ENCODE peak calls at places on chromosomes 3 and 15, in ten cellular contexts. V is tibial artery, D is hepatocyte, M is omental fat pad, J is dorsolateral prefrontal cortex, T is fibroblast of pulmonary artery, C is activated gamma-delta T cell, F is kidney epithelial cell, X is RPMI8226, A is M059J. W is an unnamed sample.

GRCh38 chr15:36004891-36005508 is 459.0 kb upstream of the DPH6 start:
- DNase-seq in V (no peak), D (no peak), M (no peak), J (no peak), T (peak; percentile 11), C (no peak), F (no peak), X (no peak), A (no peak), W (no peak)

GRCh38 chr15:99158626-99159412 is 53.9 kb downstream of the SYNM start:
- DNase-seq in V (no peak), D (no peak), M (no peak), J (no peak), T (no peak), C (no peak), F (peak; percentile 25), X (no peak), A (no peak), W (no peak)

GRCh38 chr3:27279153-27279552 is 90.0 kb downstream of the NEK10 start:
- DNase-seq in V (no peak), D (peak; percentile 49), M (no peak), J (no peak), T (peak; percentile 34), C (no peak), F (no peak), X (peak; percentile 8), A (peak; percentile 1), W (peak; percentile 48)

GRCh38 chr15:89051875-89052274 is 36.4 kb upstream of the ABHD2 start:
- DNase-seq in V (no peak), D (no peak), M (no peak), J (no peak), T (peak; percentile 95), C (no peak), F (no peak), X (no peak), A (peak; percentile 54), W (no peak)

GRCh38 chr15:89783111-89783860 is 7.2 kb downstream of the MESP2 start:
- DNase-seq in V (no peak), D (peak; percentile 66), M (no peak), J (peak; percentile 37), T (peak; percentile 72), C (no peak), F (no peak), X (no peak), A (no peak), W (no peak)

GRCh38 chr15:60326824-60327654 is 70.7 kb downstream of the ANXA2 start:
- DNase-seq in V (no peak), D (peak; percentile 76), M (no peak), J (no peak), T (peak; percentile 76), C (no peak), F (no peak), X (peak; percentile 65), A (peak; percentile 68), W (peak; percentile 73)

GRCh38 chr3:170040283-170040907 is 2.6 kb downstream of the GPR160 start:
- DNase-seq in V (no peak), D (no peak), M (no peak), J (no peak), T (no peak), C (no peak), F (no peak), X (peak; percentile 95), A (no peak), W (no peak)

GRCh38 chr3:122005033-122005565 is 16.9 kb downstream of the ILDR1 start:
- DNase-seq in V (no peak), D (no peak), M (no peak), J (no peak), T (no peak), C (no peak), F (no peak), X (peak; percentile 42), A (peak; percentile 20), W (peak; percentile 17)

GRCh38 chr3:128504957-128505730 is 12.1 kb upstream of the GATA2 start:
- DNase-seq in V (no peak), D (no peak), M (no peak), J (no peak), T (no peak), C (no peak), F (no peak), X (no peak), A (peak; percentile 24), W (peak; percentile 11)

GRCh38 chr15:48962662-48963523 is 826 bp downstream of the SHC4 start:
- DNase-seq in V (peak; percentile 69), D (peak; percentile 54), M (no peak), J (peak; percentile 47), T (peak; percentile 59), C (peak; percentile 10), F (no peak), X (no peak), A (peak; percentile 64), W (peak; percentile 53)

GRCh38 chr3:42612147-42612680 is 11.7 kb downstream of the NKTR start:
- DNase-seq in V (no peak), D (no peak), M (no peak), J (no peak), T (no peak), C (no peak), F (no peak), X (no peak), A (no peak), W (no peak)

GRCh38 chr15:74406992-74407705 is 26.6 kb downstream of the SEMA7A start:
- DNase-seq in V (no peak), D (peak; percentile 60), M (no peak), J (peak; percentile 84), T (peak; percentile 83), C (no peak), F (peak; percentile 91), X (no peak), A (peak; percentile 96), W (peak; percentile 26)

GRCh38 chr15:41566121-41566885 is 7.3 kb downstream of the TYRO3 start:
- DNase-seq in V (no peak), D (no peak), M (no peak), J (no peak), T (peak; percentile 42), C (no peak), F (no peak), X (no peak), A (no peak), W (no peak)

GRCh38 chr15:48003447-48003846 is 117.3 kb upstream of the SLC24A5 start:
- DNase-seq in V (no peak), D (no peak), M (no peak), J (no peak), T (no peak), C (no peak), F (no peak), X (no peak), A (no peak), W (no peak)

GRCh38 chr3:183555541-183556081 is at the start of gene KLHL6:
- DNase-seq in V (no peak), D (no peak), M (no peak), J (no peak), T (peak; percentile 21), C (peak; percentile 23), F (no peak), X (peak; percentile 87), A (no peak), W (no peak)

GRCh38 chr3:33639889-33640288 is 78.2 kb downstream of the CLASP2 start:
- DNase-seq in V (no peak), D (no peak), M (no peak), J (no peak), T (no peak), C (no peak), F (no peak), X (no peak), A (no peak), W (no peak)

GRCh38 chr3:9397911-9398714 is 698 bp downstream of the SETD5 start:
- DNase-seq in V (peak; percentile 79), D (peak; percentile 73), M (no peak), J (peak; percentile 55), T (peak; percentile 41), C (no peak), F (no peak), X (peak; percentile 61), A (peak; percentile 43), W (peak; percentile 57)

GRCh38 chr3:105523496-105523895 is 156.8 kb downstream of the ALCAM start:
- DNase-seq in V (no peak), D (no peak), M (no peak), J (no peak), T (peak; percentile 33), C (no peak), F (no peak), X (no peak), A (peak; percentile 66), W (no peak)

GRCh38 chr15:80152896-80153876 is at the start of gene FAH:
- DNase-seq in V (no peak), D (no peak), M (no peak), J (no peak), T (peak; percentile 61), C (no peak), F (no peak), X (peak; percentile 78), A (peak; percentile 67), W (peak; percentile 85)

GRCh38 chr3:140765246-140765645 is 87.4 kb downstream of the TRIM42 start:
- DNase-seq in V (no peak), D (no peak), M (no peak), J (no peak), T (no peak), C (no peak), F (no peak), X (no peak), A (no peak), W (no peak)

GRCh38 chr15:81107889-81108288 is 26.2 kb upstream of the CFAP161 start:
- DNase-seq in V (no peak), D (no peak), M (no peak), J (no peak), T (no peak), C (no peak), F (no peak), X (no peak), A (no peak), W (no peak)

GRCh38 chr3:185992801-185993467 is 55.1 kb upstream of the TRA2B start:
- DNase-seq in V (no peak), D (no peak), M (no peak), J (peak; percentile 58), T (no peak), C (no peak), F (no peak), X (peak; percentile 42), A (peak; percentile 35), W (no peak)

GRCh38 chr3:113838631-113839209 is at the start of gene GRAMD1C:
- DNase-seq in V (peak; percentile 87), D (peak; percentile 95), M (peak; percentile 86), J (peak; percentile 88), T (peak; percentile 94), C (peak; percentile 64), F (peak; percentile 51), X (peak; percentile 91), A (peak; percentile 88), W (peak; percentile 95)

GRCh38 chr15:88649286-88649733 is 10.5 kb downstream of the ISG20 start:
- DNase-seq in V (peak; percentile 71), D (no peak), M (no peak), J (peak; percentile 85), T (peak; percentile 99), C (peak; percentile 43), F (peak; percentile 89), X (no peak), A (peak; percentile 65), W (peak; percentile 16)

GRCh38 chr3:138479355-138479964 is 45.0 kb downstream of the ESYT3 start:
- DNase-seq in V (no peak), D (peak; percentile 58), M (no peak), J (no peak), T (peak; percentile 61), C (no peak), F (no peak), X (peak; percentile 45), A (peak; percentile 44), W (peak; percentile 56)

GRCh38 chr3:4895848-4896247 is 83.4 kb upstream of the BHLHE40 start:
- DNase-seq in V (no peak), D (no peak), M (no peak), J (no peak), T (peak; percentile 25), C (no peak), F (no peak), X (no peak), A (no peak), W (no peak)

W was measured in DMS53.